ENCODE peak calls at places on chromosomes 12 and 14, in five cellular contexts. C is MM.1S, D is GM13976, Z is Calu3, A is fibroblast of pulmonary artery. P is an unnamed sample.

GRCh38 chr14:101125719-101126375 is 222.3 kb upstream of the RTL1 start:
- DNase-seq in A (no peak), C (no peak), Z (no peak), D (no peak), P (no peak)

GRCh38 chr12:79634957-79635471 is 55.8 kb downstream of the PAWR start:
- DNase-seq in D (no peak), C (no peak), Z (no peak), A (peak), P (no peak)

GRCh38 chr12:114393569-114393968 is 12.4 kb downstream of the TBX5 start:
- DNase-seq in D (no peak), Z (no peak), A (no peak), C (no peak), P (no peak)

GRCh38 chr12:127381043-127381668 is 885.8 kb upstream of the TMEM132C start:
- DNase-seq in D (peak), Z (peak), A (peak), C (peak), P (peak)

GRCh38 chr12:104693493-104693892 is 236.7 kb downstream of the CHST11 start:
- DNase-seq in Z (no peak), C (no peak), A (no peak), D (no peak), P (no peak)

GRCh38 chr14:33347816-33348215 is 409.1 kb downstream of the NPAS3 start:
- DNase-seq in D (no peak), Z (no peak), A (peak), C (no peak), P (no peak)

GRCh38 chr12:109744991-109745942 is 31.6 kb downstream of the FAM222A start:
- DNase-seq in Z (peak), D (no peak), C (no peak), A (no peak), P (no peak)

GRCh38 chr12:47848853-47849252 is 29.1 kb upstream of the HDAC7 start:
- DNase-seq in Z (no peak), C (no peak), A (no peak), D (no peak), P (no peak)

GRCh38 chr12:57993030-57993429 is 51.7 kb downstream of the ATP23 start:
- DNase-seq in D (no peak), Z (no peak), C (no peak), A (no peak), P (no peak)

GRCh38 chr14:90715495-90715894 is 100.7 kb downstream of the TTC7B start:
- DNase-seq in A (no peak), C (no peak), Z (no peak), D (no peak), P (no peak)

GRCh38 chr12:51850933-51851244 is 2.4 kb upstream of the FIGNL2 start:
- DNase-seq in A (no peak), Z (no peak), C (no peak), D (no peak), P (no peak)

GRCh38 chr14:52954346-52955214 is 3.7 kb upstream of the FERMT2 start:
- DNase-seq in D (no peak), Z (no peak), C (no peak), A (peak), P (peak)

GRCh38 chr12:34398366-34398705 is 376.0 kb downstream of the ALG10 start:
- DNase-seq in C (no peak), D (peak), A (no peak), Z (no peak), P (peak)

GRCh38 chr12:119512772-119513497 is 80.6 kb upstream of the TMEM233 start:
- DNase-seq in D (peak), Z (peak), A (peak), C (no peak), P (no peak)

GRCh38 chr14:60654303-60654925 is 5.1 kb upstream of the SIX1 start:
- DNase-seq in Z (no peak), D (no peak), A (no peak), C (no peak), P (peak)

GRCh38 chr12:101042211-101042610 is 167.8 kb downstream of the SLC5A8 start:
- DNase-seq in C (no peak), A (no peak), D (no peak), Z (no peak), P (no peak)

GRCh38 chr12:13196302-13196921 is at the start of gene EMP1:
- DNase-seq in C (peak), Z (peak), D (peak), A (peak), P (peak)

GRCh38 chr12:128852026-128852725 is 1.1 kb upstream of the GLT1D1 start:
- DNase-seq in Z (no peak), D (no peak), A (no peak), C (no peak), P (no peak)

GRCh38 chr14:38202444-38203191 is 5.1 kb upstream of the SSTR1 start:
- DNase-seq in D (no peak), Z (no peak), A (no peak), C (no peak), P (no peak)

GRCh38 chr12:59173696-59174095 is 253.4 kb upstream of the LRIG3 start:
- DNase-seq in Z (no peak), C (no peak), D (no peak), A (no peak), P (no peak)
- TF ChIP-seq CTCF in Z (no peak), C (no peak), D (no peak), A (no peak), P (no peak)

DNA sequence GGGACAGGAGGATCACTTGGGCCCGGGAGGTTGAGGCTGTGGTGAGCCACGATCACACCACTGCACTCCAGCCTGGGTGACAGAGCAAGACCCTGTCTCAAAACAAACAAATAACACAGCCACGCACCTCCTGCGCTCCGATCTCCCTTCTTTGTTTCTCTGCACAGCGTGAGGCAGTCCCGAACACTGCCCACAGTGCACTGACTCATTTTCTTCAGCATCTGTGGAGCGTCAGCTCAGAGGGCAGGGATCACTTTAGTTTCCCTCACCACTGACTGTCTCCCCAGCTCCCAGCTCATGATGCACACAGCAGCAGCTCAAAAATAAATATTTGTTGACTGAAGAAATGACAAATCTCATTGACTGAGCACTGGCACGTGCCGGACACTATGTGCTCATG is 883 bp upstream of the MYL2 start:
- DNase-seq in C (no peak), D (no peak), A (peak), Z (no peak), P (no peak)
- TF ChIP-seq CTCF in C (no peak), D (no peak), A (no peak), Z (no peak), P (no peak)

GRCh38 chr14:77276295-77276935 is 5.4 kb upstream of the NGB start:
- DNase-seq in A (no peak), C (no peak), Z (no peak), D (no peak), P (no peak)

GRCh38 chr14:77276959-77277358 is 6.0 kb upstream of the NGB start:
- DNase-seq in D (no peak), Z (no peak), C (no peak), A (no peak), P (no peak)

GRCh38 chr14:77275855-77276153 is 4.8 kb upstream of the NGB start:
- DNase-seq in D (no peak), C (no peak), A (no peak), Z (no peak), P (no peak)

GRCh38 chr14:77273796-77274195 is 2.8 kb upstream of the NGB start:
- DNase-seq in D (no peak), A (no peak), Z (no peak), C (no peak), P (no peak)

GRCh38 chr14:77275041-77275854 is 4.2 kb upstream of the NGB start:
- DNase-seq in C (no peak), D (no peak), A (no peak), Z (no peak), P (no peak)
- TF ChIP-seq CTCF in C (no peak), D (no peak), A (no peak), Z (no peak), P (no peak)

DNA sequence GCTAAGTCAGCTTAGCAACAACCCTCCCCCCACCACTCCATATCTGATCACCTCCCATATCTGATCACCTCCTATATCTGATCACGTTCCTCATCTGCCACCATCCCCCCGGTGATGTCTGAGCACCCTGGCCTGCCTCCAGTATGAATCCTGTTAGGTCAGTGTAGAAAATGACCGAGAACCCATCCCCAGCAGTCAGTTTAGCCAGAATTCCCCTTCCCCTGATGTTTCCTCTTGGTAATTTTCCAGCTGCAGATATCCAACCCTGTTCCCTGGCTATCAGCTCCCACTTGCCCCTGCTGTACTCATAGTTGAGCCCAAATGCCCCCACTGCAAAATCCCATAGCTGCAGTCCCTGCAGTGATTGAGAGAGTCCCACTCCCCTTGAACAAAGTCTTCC is 12.5 kb downstream of the SELPLG start:
- DNase-seq in Z (no peak), A (no peak), C (no peak), D (no peak), P (no peak)
- TF ChIP-seq CTCF in Z (no peak), A (no peak), C (no peak), D (no peak), P (no peak)

GRCh38 chr14:76309572-76310551 is 66.1 kb upstream of the ESRRB start:
- DNase-seq in D (no peak), C (no peak), Z (no peak), A (no peak), P (no peak)
- TF ChIP-seq CTCF in D (no peak), C (no peak), Z (no peak), A (no peak), P (no peak)

DNA sequence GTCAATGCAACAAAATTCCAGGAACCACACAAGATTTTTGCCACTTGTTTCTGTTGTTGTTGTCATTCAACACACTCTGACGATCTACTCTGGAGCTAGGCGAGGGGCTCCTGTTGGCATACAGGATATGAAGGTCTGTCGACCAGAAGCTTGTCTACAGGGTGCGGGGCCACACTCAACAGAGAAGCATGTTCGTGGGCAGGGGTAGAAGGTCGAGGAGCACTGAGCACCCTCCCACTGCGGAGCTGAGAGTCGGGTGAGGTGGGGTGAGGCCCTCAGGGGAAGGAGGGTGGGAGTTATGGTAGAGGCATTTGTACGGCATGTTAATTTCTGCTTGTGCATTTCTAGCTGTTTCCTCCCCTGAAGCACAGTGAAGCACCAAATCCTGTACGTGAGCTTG is 115.1 kb downstream of the PRMT8 start:
- DNase-seq in Z (no peak), C (no peak), D (no peak), A (no peak), P (no peak)
- TF ChIP-seq CTCF in Z (no peak), C (no peak), D (no peak), A (no peak), P (no peak)

DNA sequence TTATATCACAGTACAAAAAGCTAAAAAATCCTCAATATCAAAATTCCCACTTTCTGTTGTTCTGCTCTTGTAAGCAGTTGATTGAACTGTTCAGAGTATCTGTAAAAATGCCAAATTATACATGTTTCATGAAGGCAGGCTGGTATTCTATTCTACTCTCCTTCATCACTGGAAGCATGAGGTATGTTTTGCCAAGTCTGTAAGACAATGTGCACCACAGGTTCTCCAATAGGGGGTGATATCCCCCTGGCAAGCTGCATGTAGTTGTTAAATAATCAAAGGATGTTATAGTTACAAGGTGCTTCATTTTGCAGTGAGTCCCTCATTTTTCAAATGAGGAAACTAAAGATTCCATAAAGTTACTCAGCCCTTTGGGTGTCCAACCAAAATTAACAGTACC is 15.1 kb upstream of the NEK9 start:
- DNase-seq in C (no peak), D (no peak), A (peak), Z (peak), P (no peak)
- TF ChIP-seq CTCF in C (peak), D (no peak), A (peak), Z (no peak), P (peak)

GRCh38 chr12:65229441-65229840 is 49.0 kb upstream of the MSRB3 start:
- DNase-seq in Z (no peak), A (peak), D (no peak), C (no peak), P (no peak)

GRCh38 chr12:65237153-65237552 is 41.3 kb upstream of the MSRB3 start:
- DNase-seq in C (no peak), Z (no peak), D (no peak), A (no peak), P (no peak)

GRCh38 chr12:65232490-65233077 is 45.9 kb upstream of the MSRB3 start:
- DNase-seq in C (peak), A (peak), Z (no peak), D (peak), P (peak)
- TF ChIP-seq CTCF in C (peak), A (peak), Z (peak), D (peak), P (peak)

P was measured in GM13977.